ENCODE peak calls at places on chromosome 21, in eight cellular contexts. W is A549, P is BE2C, H is bronchial epithelial cell, B is cardiac muscle cell, S is AG04450, X is fibroblast of the aortic adventitia, K is kidney epithelial cell. Y is an unnamed sample.

GRCh38 chr21:36072453-36073167 is 2.8 kb downstream of the CBR1 start:
- DNase-seq in B (no peak), K (no peak), X (no peak), H (no peak), S (no peak), P (no peak), W (no peak), Y (no peak)

GRCh38 chr21:31117046-31117916 is 79.0 kb upstream of the KRTAP19-8 start:
- DNase-seq in W (peak), S (peak), X (peak), P (no peak), B (peak), K (peak), H (peak), Y (peak)

GRCh38 chr21:38921511-38922215 is 115.9 kb downstream of the ETS2 start:
- DNase-seq in S (no peak), K (no peak), H (no peak), B (no peak), X (peak), P (no peak), W (no peak), Y (no peak)

GRCh38 chr21:14479387-14479786 is 66.7 kb downstream of the SAMSN1 start:
- DNase-seq in S (no peak), P (no peak), K (no peak), B (no peak), H (no peak), W (no peak), X (no peak), Y (no peak)

GRCh38 chr21:16181024-16181423 is 451.2 kb downstream of the USP25 start:
- DNase-seq in P (no peak), K (no peak), B (peak), H (no peak), X (peak), S (no peak), W (no peak), Y (no peak)

GRCh38 chr21:34795152-34796141 is 126.7 kb downstream of the CLIC6 start:
- DNase-seq in W (peak), K (no peak), P (no peak), X (peak), S (no peak), B (peak), H (peak), Y (no peak)

GRCh38 chr21:36061445-36061844 is 1.1 kb upstream of the SETD4 start:
- DNase-seq in H (no peak), B (no peak), P (no peak), K (no peak), X (no peak), S (no peak), W (no peak), Y (no peak)

GRCh38 chr21:21436012-21436545 is 437.9 kb downstream of the NCAM2 start:
- DNase-seq in X (peak), S (no peak), K (no peak), H (no peak), P (no peak), B (peak), W (no peak), Y (no peak)

GRCh38 chr21:33025471-33026298 is at the start of gene OLIG2:
- DNase-seq in P (peak), W (no peak), X (no peak), K (no peak), S (no peak), B (no peak), H (no peak), Y (peak)

GRCh38 chr21:29394051-29394450 is 95.3 kb downstream of the BACH1 start:
- DNase-seq in B (no peak), H (peak), X (no peak), P (no peak), W (no peak), S (no peak), K (no peak), Y (no peak)

GRCh38 chr21:46504681-46505080 is 46.0 kb downstream of the DIP2A start:
- DNase-seq in B (no peak), X (no peak), W (no peak), H (no peak), S (no peak), K (no peak), P (no peak), Y (no peak)

GRCh38 chr21:30813174-30813573 is at the start of gene KRTAP8-1:
- DNase-seq in W (no peak), H (no peak), P (no peak), B (no peak), K (no peak), X (no peak), S (no peak), Y (no peak)

GRCh38 chr21:32819702-32820101 is 48.1 kb upstream of the PAXBP1 start:
- DNase-seq in W (no peak), H (peak), P (no peak), X (peak), K (no peak), S (peak), B (peak), Y (no peak)

GRCh38 chr21:34936299-34936698 is 112.8 kb downstream of the RUNX1 start:
- DNase-seq in H (no peak), S (no peak), B (no peak), X (no peak), W (no peak), P (no peak), K (no peak), Y (no peak)

GRCh38 chr21:42314616-42315295 is 453 bp downstream of the TFF3 start:
- DNase-seq in P (no peak), B (no peak), K (no peak), H (no peak), W (no peak), X (no peak), S (no peak), Y (no peak)
- H3K4me3 ChIP-seq in P (no peak), B (no peak), K (no peak), H (no peak), W (no peak), X (no peak), S (no peak), Y (no peak)

GRCh38 chr21:37915941-37916794 is at the start of gene KCNJ6:
- DNase-seq in X (peak), W (peak), S (no peak), K (no peak), B (peak), H (no peak), P (peak), Y (no peak)
- TF ChIP-seq CTCF in X (peak), W (peak), S (peak), K (peak), B (peak), H (peak), P (peak), Y (peak)

DNA sequence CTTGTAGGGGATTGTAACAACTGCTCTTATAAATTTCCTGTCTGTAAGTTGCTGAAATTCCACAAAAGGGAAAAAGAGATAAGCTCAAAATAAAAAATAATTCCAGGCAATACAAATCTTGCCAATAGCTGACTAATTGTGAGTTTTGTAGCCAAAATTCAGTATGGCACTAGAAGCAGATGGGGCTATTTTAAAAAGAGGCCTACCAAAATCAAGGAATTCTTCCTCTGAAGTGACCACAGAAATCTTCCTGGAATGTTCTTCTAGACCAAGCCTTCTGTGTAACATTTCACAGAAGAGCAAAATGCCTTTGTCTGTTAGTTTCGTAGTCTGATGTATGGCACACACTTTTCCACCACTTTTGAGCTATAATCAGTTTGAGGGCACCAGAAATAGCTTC is 127.6 kb downstream of the CYYR1 start:
- DNase-seq in B (peak), K (no peak), S (no peak), P (no peak), H (no peak), W (no peak), X (peak), Y (no peak)
- H3K4me3 ChIP-seq in B (no peak), K (no peak), S (no peak), P (no peak), H (no peak), W (no peak), X (no peak), Y (no peak)

DNA sequence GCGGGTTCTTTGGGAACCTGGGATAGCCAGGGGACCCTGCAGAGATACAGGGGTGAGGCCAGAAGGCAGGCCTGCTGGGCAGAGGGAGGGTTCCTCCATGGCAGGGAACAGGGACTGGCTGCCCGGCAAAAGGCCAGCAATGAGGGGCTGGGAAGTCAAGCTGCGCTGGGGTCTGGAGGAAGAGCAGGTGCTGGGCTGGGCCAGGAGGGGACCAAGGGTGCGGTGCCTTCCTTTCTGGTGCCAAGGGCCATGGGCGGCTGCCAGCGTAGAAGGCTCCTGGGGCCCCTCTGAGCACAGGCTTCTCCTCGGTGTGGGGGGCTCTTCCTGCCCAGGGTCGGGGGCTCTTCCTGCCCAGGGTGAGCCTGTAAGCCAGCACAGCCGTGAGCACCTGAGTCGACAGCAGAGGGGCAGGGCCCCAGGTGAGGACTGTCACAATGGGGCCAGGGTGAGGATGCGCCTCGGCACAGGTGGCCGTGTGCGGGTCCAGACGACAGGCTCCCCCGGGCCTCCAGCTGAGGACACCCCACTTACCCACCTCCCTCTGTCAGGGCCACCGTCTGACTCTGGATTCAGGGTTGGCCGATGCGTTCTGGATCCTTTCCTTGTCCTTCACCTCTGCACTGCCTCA is 10.6 kb upstream of the DNMT3L start:
- DNase-seq in S (no peak), X (no peak), H (no peak), B (no peak), P (no peak), K (no peak), W (no peak), Y (no peak)
- TF ChIP-seq CTCF in S (no peak), X (no peak), H (no peak), B (no peak), P (no peak), K (no peak), W (no peak), Y (no peak)

GRCh38 chr21:42061195-42061865 is 9.8 kb upstream of the UMODL1 start:
- DNase-seq in B (no peak), H (no peak), S (no peak), K (no peak), X (no peak), W (no peak), P (no peak), Y (no peak)

GRCh38 chr21:42061866-42062542 is 9.1 kb upstream of the UMODL1 start:
- DNase-seq in X (no peak), K (no peak), P (no peak), W (no peak), H (no peak), S (no peak), B (no peak), Y (no peak)

GRCh38 chr21:42062543-42063022 is 8.5 kb upstream of the UMODL1 start:
- DNase-seq in K (no peak), X (no peak), S (no peak), H (no peak), P (no peak), B (no peak), W (no peak), Y (no peak)

GRCh38 chr21:42063578-42064521 is 7.3 kb upstream of the UMODL1 start:
- DNase-seq in B (no peak), X (no peak), S (no peak), K (no peak), H (peak), P (no peak), W (no peak), Y (no peak)

DNA sequence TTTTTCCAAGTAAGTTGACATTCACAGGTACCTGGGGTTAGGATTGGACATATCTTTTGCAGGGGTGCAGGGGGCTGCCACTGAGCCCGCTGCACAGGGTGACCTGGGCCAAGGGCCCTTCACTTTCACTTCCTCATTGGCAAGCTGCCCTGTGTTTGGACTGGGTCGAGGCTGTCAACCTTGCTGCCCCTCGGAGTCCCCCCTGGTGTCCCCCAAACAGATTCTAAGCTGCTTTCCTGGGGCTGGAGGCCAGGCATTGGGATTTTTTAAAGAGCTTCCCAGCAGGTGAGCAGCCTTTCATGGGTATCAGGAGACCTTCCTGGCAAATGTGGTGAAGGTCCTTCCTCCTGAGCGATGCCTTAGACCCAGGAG is 7.9 kb upstream of the UMODL1 start:
- DNase-seq in W (no peak), K (no peak), B (no peak), P (no peak), H (no peak), X (no peak), S (no peak), Y (no peak)
- H3K4me3 ChIP-seq in W (no peak), K (no peak), B (no peak), P (no peak), H (no peak), X (no peak), S (no peak), Y (no peak)

DNA sequence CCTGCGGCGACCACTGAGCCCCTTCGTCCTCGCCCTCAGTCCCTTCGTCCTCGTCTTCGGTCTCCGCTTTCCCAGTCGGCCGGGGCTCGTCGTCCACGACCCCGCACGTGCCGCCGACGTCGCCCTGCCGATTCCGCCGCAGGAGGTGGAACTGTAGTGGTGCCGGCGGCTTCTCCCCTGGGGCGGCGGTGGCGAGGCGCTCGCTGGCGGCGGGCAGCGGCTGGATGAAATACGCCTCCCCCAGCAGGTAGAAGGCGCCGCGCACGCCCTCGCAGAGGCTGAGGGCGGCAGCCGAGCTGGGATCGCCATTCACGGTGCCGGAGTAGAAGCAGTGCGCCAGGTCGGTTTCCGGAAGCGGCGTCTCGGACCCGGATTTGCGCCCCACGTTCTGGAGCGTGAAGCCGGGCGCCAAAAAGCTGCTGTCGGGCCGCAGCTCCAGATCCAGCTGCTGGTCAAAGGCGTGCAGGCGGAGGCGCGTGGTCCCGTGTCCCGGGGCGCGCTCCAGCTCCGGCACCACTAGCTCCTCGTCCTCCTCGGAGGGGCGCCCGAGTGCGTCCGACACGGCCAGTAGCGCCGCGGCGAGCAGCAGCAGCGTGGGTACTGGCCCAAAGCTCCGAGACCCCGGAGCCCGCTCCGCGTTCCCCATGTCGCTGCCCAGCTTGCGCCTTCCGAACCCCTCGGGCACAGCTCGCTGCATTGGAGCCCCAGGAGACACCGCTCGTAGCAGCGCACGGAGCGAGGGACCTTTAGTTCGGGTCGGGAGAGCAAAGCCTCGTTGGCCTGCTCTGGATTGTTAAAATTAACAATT is 747 bp downstream of the ADAMTS1 start:
- DNase-seq in B (peak), K (no peak), P (peak), X (peak), W (no peak), H (no peak), S (no peak), Y (no peak)
- TF ChIP-seq CTCF in B (peak), K (peak), P (no peak), X (peak), W (no peak), H (peak), S (peak), Y (no peak)

Y was measured in retinal pigment epithelial cell.